ENCODE peak calls at places on chromosomes 16 and 17, in four cellular contexts. F, V, N and I are unnamed samples.

GRCh38 chr16:67186550-67186950 is 2.8 kb upstream of the MATCAP1 start:
- DNase-seq in F (no peak), V (no peak), N (no peak), I (no peak)

GRCh38 chr17:79366988-79367571 is 243.8 kb downstream of the RBFOX3 start:
- DNase-seq in F (no peak), V (no peak), N (no peak), I (no peak)

GRCh38 chr16:31118223-31119155 is 1.0 kb downstream of the KAT8 start:
- DNase-seq in F (no peak), V (no peak), N (no peak), I (no peak)

GRCh38 chr16:86597880-86598606 is 19.7 kb downstream of the FOXL1 start:
- DNase-seq in F (no peak), V (no peak), N (no peak), I (no peak)

GRCh38 chr17:50893183-50893993 is 27.2 kb upstream of the TOB1 start:
- DNase-seq in F (no peak), V (no peak), N (no peak), I (no peak)

GRCh38 chr17:68310141-68310540 is 18.8 kb downstream of the ARSG start:
- DNase-seq in F (no peak), V (no peak), N (no peak), I (peak; percentile 36)

GRCh38 chr16:21626659-21627277 is 25.6 kb downstream of the IGSF6 start:
- DNase-seq in F (no peak), V (no peak), N (peak; percentile 39), I (no peak)

GRCh38 chr16:11308493-11309283 is 27.6 kb upstream of the PRM1 start:
- DNase-seq in F (no peak), V (no peak), N (no peak), I (no peak)

GRCh38 chr17:79610151-79610645 is 653 bp downstream of the RBFOX3 start:
- DNase-seq in F (no peak), V (no peak), N (no peak), I (no peak)

GRCh38 chr16:727291-727977 is 528 bp downstream of the HAGHL start:
- DNase-seq in F (no peak), V (no peak), N (no peak), I (no peak)

GRCh38 chr16:75486014-75486404 is 9.2 kb downstream of the CHST6 start:
- DNase-seq in F (peak; percentile 68), V (no peak), N (no peak), I (no peak)

GRCh38 chr16:5012887-5013286 is 20.8 kb downstream of the NAGPA start:
- DNase-seq in F (no peak), V (no peak), N (no peak), I (no peak)

GRCh38 chr16:82260212-82260795 is 90.3 kb upstream of the MPHOSPH6 start:
- DNase-seq in F (no peak), V (no peak), N (no peak), I (no peak)

GRCh38 chr16:27426423-27427408 is 24.7 kb downstream of the IL21R start:
- DNase-seq in F (no peak), V (no peak), N (peak; percentile 64), I (peak; percentile 39)

GRCh38 chr16:69085032-69085695 is 20.3 kb upstream of the HAS3 start:
- DNase-seq in F (no peak), V (no peak), N (no peak), I (no peak)

GRCh38 chr17:79023886-79024771 is at the start of gene C1QTNF1:
- DNase-seq in F (peak; percentile 84), V (peak; percentile 69), N (peak; percentile 30), I (peak; percentile 29)

GRCh38 chr17:33778505-33779398 is 476.3 kb upstream of the CCL2 start:
- DNase-seq in F (peak; percentile 33), V (no peak), N (peak; percentile 28), I (peak; percentile 9)

GRCh38 chr16:2871926-2872325 is 11.1 kb upstream of the FLYWCH2 start:
- DNase-seq in F (no peak), V (peak; percentile 31), N (no peak), I (no peak)

GRCh38 chr17:19000531-19001011 is 4.0 kb downstream of the FAM83G start:
- DNase-seq in F (peak; percentile 61), V (no peak), N (no peak), I (no peak)

GRCh38 chr17:70369296-70369855 is 200.0 kb downstream of the KCNJ2 start:
- DNase-seq in F (no peak), V (no peak), N (no peak), I (no peak)

GRCh38 chr17:76442341-76443338 is 10.3 kb downstream of the UBE2O start:
- DNase-seq in F (no peak), V (no peak), N (no peak), I (no peak)

GRCh38 chr17:76444518-76445311 is 8.2 kb downstream of the UBE2O start:
- DNase-seq in F (no peak), V (no peak), N (no peak), I (no peak)

GRCh38 chr17:76439314-76439928 is 13.5 kb downstream of the UBE2O start:
- DNase-seq in F (no peak), V (no peak), N (no peak), I (no peak)

GRCh38 chr17:76440722-76441362 is 12.1 kb downstream of the UBE2O start:
- DNase-seq in F (no peak), V (no peak), N (no peak), I (no peak)

DNA sequence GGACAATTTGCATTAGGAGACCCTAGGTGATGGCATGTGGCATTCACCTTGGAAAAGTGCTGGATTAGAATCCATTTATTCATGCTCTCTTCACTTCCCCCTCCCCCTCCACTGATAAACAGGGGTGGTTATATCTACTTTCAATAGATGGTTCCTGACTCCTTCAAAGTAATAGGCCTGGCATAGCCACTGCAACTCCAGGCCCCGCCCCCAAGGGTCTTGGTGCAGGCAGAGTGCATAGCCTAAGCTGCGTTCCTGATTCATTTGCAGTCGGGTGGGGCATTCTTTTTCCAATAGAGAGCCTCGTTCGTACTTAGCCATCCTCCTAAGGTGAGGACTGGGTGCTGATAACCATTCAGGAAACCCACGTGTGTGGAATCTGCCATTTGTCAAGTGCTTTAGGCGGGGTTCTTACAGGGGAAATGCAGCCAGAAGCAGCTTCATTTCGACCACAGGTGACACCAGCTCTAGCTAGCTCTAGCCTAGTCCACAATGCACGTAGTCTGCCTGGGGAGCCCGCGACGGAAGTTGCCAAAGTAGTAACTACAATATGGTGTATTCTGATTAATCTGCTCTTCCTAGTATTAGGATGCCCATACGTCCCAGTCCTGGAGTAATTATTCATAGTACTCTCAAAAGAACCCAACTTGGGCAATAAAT is 11.1 kb downstream of the UBE2O start:
- DNase-seq in F (no peak), V (no peak), N (no peak), I (no peak)
- H3K4me1 ChIP-seq in F (no peaks in the 10 kb centered on the region), V (peaks cover 10% of the 10 kb centered on the region), N (peaks cover 16% of the 10 kb centered on the region), I (peaks cover 2% of the 10 kb centered on the region)

GRCh38 chr17:45115871-45116270 is 16.4 kb downstream of the PLCD3 start:
- DNase-seq in F (no peak), V (no peak), N (no peak), I (no peak)

GRCh38 chr17:45112559-45113423 is 19.5 kb downstream of the PLCD3 start:
- DNase-seq in F (no peak), V (no peak), N (no peak), I (no peak)

GRCh38 chr17:45113424-45113754 is 18.9 kb downstream of the PLCD3 start:
- DNase-seq in F (no peak), V (no peak), N (no peak), I (no peak)

GRCh38 chr17:45115015-45115625 is 17.2 kb downstream of the PLCD3 start:
- DNase-seq in F (no peak), V (no peak), N (no peak), I (no peak)

GRCh38 chr17:45114117-45114932 is 18.0 kb downstream of the PLCD3 start:
- DNase-seq in F (no peak), V (no peak), N (no peak), I (no peak)
- H3K9me3 ChIP-seq in F (no peaks in the 10 kb centered on the region), V (no peaks in the 10 kb centered on the region), N (no peaks in the 10 kb centered on the region), I (no peaks in the 10 kb centered on the region)

DNA sequence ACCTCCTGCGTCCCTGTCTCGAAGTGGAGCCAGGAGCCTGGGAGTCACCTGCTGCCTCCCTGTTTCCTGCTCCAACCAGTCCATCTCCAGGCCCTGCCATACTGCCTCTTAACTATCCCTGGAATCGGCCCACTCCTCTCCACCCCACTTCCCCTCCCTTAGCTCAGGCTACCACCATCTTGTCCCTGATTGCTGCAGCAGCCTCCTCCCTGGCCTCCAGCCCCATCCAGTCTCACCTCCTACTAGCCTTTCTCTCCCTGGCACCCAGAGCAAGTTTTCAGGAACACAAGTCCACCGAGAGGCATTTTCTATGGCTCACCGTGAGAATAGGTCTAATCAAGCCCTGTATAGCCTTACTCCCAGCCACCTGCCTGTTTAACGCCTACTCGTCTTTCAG is 865 bp upstream of the CAMKK1 start:
- DNase-seq in F (no peak), V (no peak), N (no peak), I (no peak)
- H3K4me1 ChIP-seq in F (peaks cover 44% of the 10 kb centered on the region), V (peaks cover 56% of the 10 kb centered on the region), N (peaks cover 19% of the 10 kb centered on the region), I (peaks cover 11% of the 10 kb centered on the region)

GRCh38 chr17:5097101-5097834 is 14.4 kb downstream of the ZNF232 start:
- DNase-seq in F (peak; percentile 57), V (peak; percentile 74), N (no peak), I (no peak)
- H3K9me3 ChIP-seq in F (peaks cover 57% of the 10 kb centered on the region), V (peaks cover 47% of the 10 kb centered on the region), N (peaks cover 44% of the 10 kb centered on the region), I (peaks cover 12% of the 10 kb centered on the region)

DNA sequence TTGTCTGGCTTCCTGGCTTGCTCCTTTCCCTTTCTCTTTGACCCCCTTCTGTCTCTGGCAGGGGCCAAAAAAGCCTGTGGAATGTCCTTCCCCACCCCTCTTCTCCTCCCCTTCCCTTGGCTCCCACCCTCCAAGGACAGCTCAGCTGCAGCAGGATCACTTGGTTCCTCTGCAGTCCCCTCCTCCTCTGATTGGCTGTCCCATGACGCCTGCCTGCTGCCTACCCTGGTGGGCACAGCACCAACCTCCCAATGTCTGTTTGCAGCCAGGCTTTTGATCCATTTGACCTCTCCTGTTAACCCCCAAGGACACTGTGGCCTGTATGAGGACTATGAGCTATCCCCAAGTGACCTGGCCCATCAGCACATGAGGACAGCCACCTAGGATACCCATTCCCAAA is 14.8 kb upstream of the MTMR4 start:
- DNase-seq in F (no peak), V (no peak), N (no peak), I (no peak)
- H3K4me1 ChIP-seq in F (peaks cover 8% of the 10 kb centered on the region), V (peaks cover 47% of the 10 kb centered on the region), N (peaks cover 11% of the 10 kb centered on the region), I (peaks cover 4% of the 10 kb centered on the region)

DNA sequence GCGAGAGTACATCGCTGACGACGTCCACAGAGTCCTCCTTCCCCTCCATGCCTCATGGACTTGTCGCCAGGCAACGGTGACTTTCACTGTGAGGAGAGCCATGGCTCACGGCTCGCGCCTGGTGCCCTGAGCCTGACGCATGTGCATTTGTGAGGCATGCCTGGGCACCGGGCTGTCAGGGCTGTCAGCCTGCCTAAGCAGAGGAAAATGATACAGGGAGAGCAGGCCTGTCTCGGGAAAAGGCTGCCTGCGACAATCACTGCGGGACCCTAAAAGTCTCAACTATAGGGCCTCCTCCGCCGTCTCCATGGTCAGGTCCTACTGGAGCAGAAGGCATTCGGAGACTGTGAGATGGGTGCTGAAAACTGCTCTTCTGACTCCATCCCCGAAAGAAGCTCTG is 135.5 kb upstream of the WSB1 start:
- DNase-seq in F (no peak), V (peak; percentile 20), N (no peak), I (no peak)
- H3K9me3 ChIP-seq in F (no peaks in the 10 kb centered on the region), V (no peaks in the 10 kb centered on the region), N (no peaks in the 10 kb centered on the region), I (no peaks in the 10 kb centered on the region)

GRCh38 chr17:47615766-47616424 is 33.8 kb upstream of the KPNB1 start:
- DNase-seq in F (no peak), V (no peak), N (peak; percentile 52), I (no peak)
- H3K4me1 ChIP-seq in F (no peaks in the 10 kb centered on the region), V (no peaks in the 10 kb centered on the region), N (no peaks in the 10 kb centered on the region), I (no peaks in the 10 kb centered on the region)

GRCh38 chr17:55201609-55201932 is 63.2 kb upstream of the HLF start:
- DNase-seq in F (no peak), V (no peak), N (no peak), I (no peak)
- H3K9me3 ChIP-seq in F (no peaks in the 10 kb centered on the region), V (no peaks in the 10 kb centered on the region), N (no peaks in the 10 kb centered on the region), I (no peaks in the 10 kb centered on the region)